ENCODE peak calls at places on chromosome X, in ten cellular contexts. K, J, F, C, T, M, V, W, B and I are unnamed samples.

GRCh38 chrX:13110427-13111324 is 66.3 kb upstream of the FAM9C start:
- DNase-seq in K (no peak), J (no peak), F (peak), C (no peak), T (peak), M (peak), V (peak), W (no peak), B (peak), I (peak)

GRCh38 chrX:133546441-133546840 is 131.2 kb upstream of the GPC4 start:
- DNase-seq in K (no peak), J (no peak), F (no peak), C (no peak), T (no peak), M (no peak), V (no peak), W (no peak), B (no peak), I (no peak)

GRCh38 chrX:39762266-39762841 is 335.4 kb downstream of the BCOR start:
- DNase-seq in K (no peak), J (no peak), F (peak), C (no peak), T (peak), M (no peak), V (no peak), W (no peak), B (peak), I (no peak)

GRCh38 chrX:24553016-24553415 is 87.9 kb downstream of the PDK3 start:
- DNase-seq in K (no peak), J (no peak), F (no peak), C (no peak), T (no peak), M (no peak), V (no peak), W (no peak), B (no peak), I (no peak)

GRCh38 chrX:40157228-40158035 is 59.7 kb upstream of the BCOR start:
- DNase-seq in K (no peak), J (no peak), F (no peak), C (no peak), T (no peak), M (no peak), V (no peak), W (no peak), B (no peak), I (no peak)

GRCh38 chrX:115560211-115560977 is 580 bp upstream of the PLS3 start:
- DNase-seq in K (no peak), J (no peak), F (peak), C (no peak), T (peak), M (no peak), V (no peak), W (no peak), B (no peak), I (no peak)

GRCh38 chrX:133214316-133214715 is 3.8 kb downstream of the TFDP3 start:
- DNase-seq in K (no peak), J (no peak), F (no peak), C (no peak), T (no peak), M (no peak), V (no peak), W (no peak), B (no peak), I (no peak)

GRCh38 chrX:37959212-37960021 is 46.9 kb upstream of the SYTL5 start:
- DNase-seq in K (no peak), J (no peak), F (no peak), C (no peak), T (no peak), M (no peak), V (no peak), W (no peak), B (no peak), I (no peak)

GRCh38 chrX:121479406-121479805 is 432.0 kb downstream of the GLUD2 start:
- DNase-seq in K (no peak), J (no peak), F (peak), C (no peak), T (no peak), M (no peak), V (no peak), W (no peak), B (no peak), I (no peak)

GRCh38 chrX:68332156-68332823 is 101.0 kb downstream of the OPHN1 start:
- DNase-seq in K (no peak), J (no peak), F (no peak), C (no peak), T (no peak), M (no peak), V (no peak), W (no peak), B (no peak), I (no peak)

GRCh38 chrX:40895246-40895645 is 159.9 kb upstream of the MED14 start:
- DNase-seq in K (no peak), J (no peak), F (no peak), C (no peak), T (no peak), M (no peak), V (no peak), W (no peak), B (no peak), I (no peak)

GRCh38 chrX:9341305-9342201 is 123.3 kb upstream of the TBL1X start:
- DNase-seq in K (no peak), J (no peak), F (peak), C (no peak), T (peak), M (peak), V (peak), W (peak), B (peak), I (peak)

GRCh38 chrX:31038585-31039326 is 33.1 kb downstream of the FTHL17 start:
- DNase-seq in K (no peak), J (no peak), F (peak), C (no peak), T (peak), M (peak), V (peak), W (no peak), B (peak), I (peak)

GRCh38 chrX:12895856-12896255 is 10.6 kb upstream of the TLR8 start:
- DNase-seq in K (no peak), J (no peak), F (no peak), C (no peak), T (peak), M (no peak), V (no peak), W (no peak), B (no peak), I (no peak)

GRCh38 chrX:4240541-4241194 is 527.2 kb upstream of the PRKX start:
- DNase-seq in K (no peak), J (no peak), F (no peak), C (no peak), T (no peak), M (no peak), V (no peak), W (peak), B (no peak), I (no peak)

GRCh38 chrX:38879631-38880220 is 78.5 kb downstream of the MID1IP1 start:
- DNase-seq in K (no peak), J (no peak), F (no peak), C (no peak), T (no peak), M (no peak), V (no peak), W (peak), B (no peak), I (peak)

GRCh38 chrX:84046403-84046984 is 141.5 kb downstream of the RPS6KA6 start:
- DNase-seq in K (peak), J (no peak), F (peak), C (peak), T (peak), M (peak), V (no peak), W (peak), B (no peak), I (no peak)

GRCh38 chrX:121244511-121244910 is 197.1 kb downstream of the GLUD2 start:
- DNase-seq in K (no peak), J (no peak), F (no peak), C (no peak), T (no peak), M (no peak), V (no peak), W (no peak), B (no peak), I (no peak)